ENCODE peak calls at places on chromosomes 2 and 18, in five cellular contexts. F, I, V, N and Z are unnamed samples.

GRCh38 chr18:45801396-45802004 is 24.0 kb upstream of the SIGLEC15 start:
- DNase-seq in I (no peak), F (no peak), N (no peak), V (no peak), Z (no peak)

GRCh38 chr18:55763298-55763697 is 175.3 kb upstream of the TCF4 start:
- DNase-seq in I (no peak), N (no peak), F (peak), V (no peak), Z (no peak)

GRCh38 chr2:47070920-47071824 is 83.9 kb downstream of the STPG4 start:
- DNase-seq in V (peak), F (peak), I (no peak), N (no peak), Z (no peak)

GRCh38 chr2:288002-288742 is at the start of gene ALKAL2:
- DNase-seq in I (peak), V (no peak), F (peak), N (peak), Z (no peak)

GRCh38 chr2:234435836-234436481 is 60.9 kb downstream of the ARL4C start:
- DNase-seq in F (no peak), N (no peak), I (no peak), V (no peak), Z (no peak)

GRCh38 chr2:223055836-223056235 is 3.8 kb downstream of the KCNE4 start:
- DNase-seq in V (no peak), I (no peak), F (peak), N (no peak), Z (no peak)

GRCh38 chr2:126880825-126881224 is 17.9 kb upstream of the TEX51 start:
- DNase-seq in F (no peak), I (no peak), N (no peak), V (no peak), Z (no peak)

GRCh38 chr2:150624001-150624401 is 136.5 kb upstream of the RND3 start:
- DNase-seq in V (no peak), F (no peak), I (no peak), N (no peak), Z (no peak)

GRCh38 chr18:7038330-7038846 is 79.2 kb downstream of the LAMA1 start:
- DNase-seq in V (peak), F (peak), N (peak), I (peak), Z (peak)

GRCh38 chr2:195608768-195609454 is 48.1 kb upstream of the SLC39A10 start:
- DNase-seq in I (no peak), N (no peak), V (no peak), F (no peak), Z (no peak)

GRCh38 chr18:50465211-50466153 is 90.6 kb downstream of the SKA1 start:
- DNase-seq in I (no peak), F (no peak), N (no peak), V (peak), Z (no peak)

GRCh38 chr2:163736433-163737168 is 793 bp upstream of the FIGN start:
- DNase-seq in V (peak), N (peak), I (peak), F (peak), Z (peak)

GRCh38 chr2:12330916-12331315 is 385.8 kb upstream of the TRIB2 start:
- DNase-seq in V (peak), N (no peak), F (peak), I (no peak), Z (no peak)

GRCh38 chr2:10635430-10635829 is 54.3 kb downstream of the NOL10 start:
- DNase-seq in I (no peak), V (peak), N (no peak), F (no peak), Z (no peak)

GRCh38 chr2:207042841-207043240 is 103.5 kb downstream of the CPO start:
- DNase-seq in N (no peak), I (no peak), F (no peak), V (no peak), Z (no peak)

GRCh38 chr2:8303322-8303832 is 378.5 kb upstream of the ID2 start:
- DNase-seq in N (no peak), I (peak), F (peak), V (no peak), Z (no peak)

GRCh38 chr2:166651080-166651675 is 157.1 kb upstream of the SCN7A start:
- DNase-seq in N (no peak), V (no peak), I (no peak), F (peak), Z (no peak)

GRCh38 chr2:239780236-239780997 is 244.7 kb downstream of the NDUFA10 start:
- DNase-seq in I (no peak), N (peak), V (no peak), F (no peak), Z (no peak)

GRCh38 chr2:225112362-225113111 is 70.3 kb upstream of the DOCK10 start:
- DNase-seq in N (no peak), I (no peak), V (no peak), F (no peak), Z (no peak)

GRCh38 chr2:225113356-225114015 is 71.2 kb upstream of the DOCK10 start:
- DNase-seq in V (no peak), I (no peak), N (no peak), F (no peak), Z (no peak)

GRCh38 chr2:225117061-225117716 is 74.9 kb upstream of the DOCK10 start:
- DNase-seq in N (no peak), V (no peak), I (no peak), F (no peak), Z (no peak)

GRCh38 chr2:225120175-225120574 is 77.9 kb upstream of the DOCK10 start:
- DNase-seq in F (no peak), I (no peak), N (no peak), V (no peak), Z (no peak)

GRCh38 chr2:225114924-225115323 is 72.7 kb upstream of the DOCK10 start:
- DNase-seq in N (no peak), F (no peak), V (no peak), I (no peak), Z (no peak)
- H4K8ac ChIP-seq in N (no peak), F (no peak), V (no peak), I (no peak), Z (no peak)

GRCh38 chr2:18518116-18519111 is 42.0 kb downstream of the RDH14 start:
- DNase-seq in I (no peak), V (no peak), N (no peak), F (peak), Z (no peak)
- H2BK5ac ChIP-seq in I (no peak), V (no peak), N (no peak), F (no peak), Z (no peak)

GRCh38 chr2:120342451-120342850 is 3.5 kb upstream of the INHBB start:
- DNase-seq in V (no peak), N (no peak), I (no peak), F (no peak), Z (no peak)

GRCh38 chr2:120343433-120344105 is 2.4 kb upstream of the INHBB start:
- DNase-seq in I (peak), N (peak), F (peak), V (peak), Z (peak)

GRCh38 chr2:120344214-120344990 is 1.5 kb upstream of the INHBB start:
- DNase-seq in V (no peak), F (no peak), I (peak), N (peak), Z (no peak)

GRCh38 chr2:120343100-120343432 is 2.9 kb upstream of the INHBB start:
- DNase-seq in N (no peak), I (no peak), V (no peak), F (no peak), Z (no peak)

DNA sequence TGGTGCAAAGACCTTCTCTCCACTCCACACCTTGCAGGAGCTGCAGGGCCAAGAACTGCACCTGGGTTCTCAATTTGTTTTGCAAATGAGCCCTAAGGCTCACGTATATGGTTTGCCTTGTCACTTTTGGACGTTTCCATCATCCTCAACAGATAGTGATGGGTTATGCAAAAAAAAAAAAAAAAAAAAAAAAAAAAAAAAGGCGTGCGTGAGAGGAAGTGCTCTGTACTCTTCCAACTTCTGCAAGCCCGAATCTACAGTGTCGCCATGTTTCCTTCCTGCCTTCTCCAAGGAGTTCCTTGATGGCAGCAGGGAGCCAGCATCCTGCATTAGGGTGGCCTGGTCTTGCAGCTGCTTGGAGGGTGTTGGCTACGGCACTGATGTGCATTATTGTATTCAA is 4.0 kb upstream of the INHBB start:
- DNase-seq in I (no peak), N (no peak), F (no peak), V (no peak), Z (no peak)
- H2BK12ac ChIP-seq in I (no peak), N (peak), F (no peak), V (no peak), Z (no peak)

DNA sequence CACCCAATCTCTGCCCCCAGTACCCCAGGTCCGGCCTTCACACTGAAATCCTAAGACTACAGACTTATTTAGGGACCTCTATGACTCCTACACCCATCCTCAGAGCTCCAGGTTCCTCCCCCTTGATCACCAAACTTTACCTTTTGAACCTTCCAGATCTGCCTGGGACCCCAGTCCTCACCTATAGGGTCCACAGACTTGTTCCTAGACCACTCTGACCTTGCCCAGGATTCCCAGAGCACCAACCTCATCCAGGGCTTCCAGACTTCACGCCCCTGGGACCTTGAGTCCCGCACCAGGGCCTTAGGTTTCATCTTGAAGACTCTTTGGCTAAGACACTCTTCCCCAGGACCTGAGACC is 462 bp downstream of the CHCHD5 start:
- DNase-seq in N (no peak), V (no peak), I (no peak), F (peak), Z (no peak)
- H4K8ac ChIP-seq in N (peak), V (peak), I (no peak), F (peak), Z (no peak)

DNA sequence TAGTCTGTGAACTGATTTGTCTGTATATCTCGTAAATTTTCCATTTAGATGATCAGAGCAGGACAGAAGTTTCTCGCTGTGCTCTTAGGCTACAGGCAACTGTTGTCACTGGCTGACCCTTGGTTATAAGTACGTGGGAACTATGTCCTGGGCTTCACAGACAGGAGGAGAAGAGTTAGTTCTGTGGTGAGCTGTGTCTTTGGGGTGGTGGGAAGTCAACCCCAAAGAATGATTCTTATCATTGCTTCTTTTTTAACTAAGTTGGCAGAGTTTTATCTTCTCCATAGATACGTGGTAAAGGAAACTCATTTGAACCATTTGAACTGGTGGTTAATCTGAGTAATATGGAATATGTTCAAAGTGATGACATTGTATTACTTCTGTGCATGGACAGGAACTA is 230.6 kb upstream of the EPAS1 start:
- DNase-seq in I (no peak), N (no peak), V (no peak), F (peak), Z (no peak)
- H2BK5ac ChIP-seq in I (no peak), N (no peak), V (peak), F (peak), Z (no peak)

GRCh38 chr18:31498450-31499156 is 626 bp downstream of the DSG2 start:
- DNase-seq in V (no peak), N (no peak), F (peak), I (no peak), Z (peak)

GRCh38 chr18:31497711-31498449 is at the start of gene DSG2:
- DNase-seq in N (peak), I (peak), F (no peak), V (peak), Z (peak)

GRCh38 chr18:31500161-31500688 is 2.2 kb downstream of the DSG2 start:
- DNase-seq in I (no peak), F (no peak), V (no peak), N (no peak), Z (no peak)

GRCh38 chr18:31497404-31497710 is 620 bp upstream of the DSG2 start:
- DNase-seq in I (no peak), V (no peak), F (no peak), N (no peak), Z (no peak)

DNA sequence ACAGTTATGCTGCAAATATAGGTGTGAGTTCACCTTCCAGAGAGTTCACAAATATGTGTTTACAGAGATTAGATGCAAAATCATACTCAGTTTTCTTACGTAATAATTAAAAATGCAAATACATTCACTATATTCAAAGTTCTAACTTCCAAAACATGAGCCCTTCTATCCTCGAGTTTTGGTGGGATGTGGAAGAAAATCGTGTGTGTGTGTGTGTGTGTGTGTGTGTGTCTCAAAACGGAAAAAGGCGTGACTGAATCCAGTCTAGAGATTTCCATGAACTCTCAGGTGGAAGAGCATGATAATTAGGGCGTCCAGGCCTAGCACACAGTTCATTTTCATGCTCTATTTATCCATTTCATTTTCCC is 1.2 kb downstream of the DSG2 start:
- DNase-seq in N (no peak), I (no peak), V (no peak), F (peak), Z (no peak)
- H2BK12ac ChIP-seq in N (no peak), I (no peak), V (no peak), F (no peak), Z (no peak)